ENCODE peak calls at places on chromosomes 1 and 21, in seven cellular contexts. One of them, this sample, is unnamed.

GRCh38 chr1:235105051-235106043 is 23.3 kb downstream of the TOMM20 start:
- DNase-seq in GM23248: peak; percentile 32
- DNase-seq in sigmoid colon: no peak
- DNase-seq in foreskin keratinocyte: no peak
- DNase-seq in ovary: no peak
- DNase-seq in small intestine: peak; percentile 32
- DNase-seq in tibial artery: no peak
- DNase-seq in this sample: no peak

GRCh38 chr1:153422450-153423068 is 6.2 kb downstream of the S100A7A start:
- DNase-seq in GM23248: peak; percentile 62
- DNase-seq in small intestine: peak; percentile 61
- DNase-seq in sigmoid colon: no peak
- DNase-seq in ovary: peak; percentile 78
- DNase-seq in tibial artery: no peak
- DNase-seq in foreskin keratinocyte: no peak
- DNase-seq in this sample: peak; percentile 25

GRCh38 chr1:99956755-99957154 is 13.0 kb upstream of the SLC35A3 start:
- DNase-seq in GM23248: peak; percentile 75
- DNase-seq in foreskin keratinocyte: no peak
- DNase-seq in tibial artery: no peak
- DNase-seq in small intestine: no peak
- DNase-seq in ovary: no peak
- DNase-seq in sigmoid colon: no peak
- DNase-seq in this sample: no peak

GRCh38 chr1:217273866-217274265 is 357.0 kb downstream of the GPATCH2 start:
- DNase-seq in sigmoid colon: no peak
- DNase-seq in foreskin keratinocyte: no peak
- DNase-seq in GM23248: peak; percentile 31
- DNase-seq in small intestine: no peak
- DNase-seq in tibial artery: no peak
- DNase-seq in ovary: no peak
- DNase-seq in this sample: no peak

GRCh38 chr1:206575165-206575893 is 36.9 kb downstream of the EIF2D start:
- DNase-seq in ovary: no peak
- DNase-seq in foreskin keratinocyte: no peak
- DNase-seq in small intestine: peak; percentile 57
- DNase-seq in sigmoid colon: peak; percentile 74
- DNase-seq in GM23248: peak; percentile 70
- DNase-seq in tibial artery: no peak
- DNase-seq in this sample: peak; percentile 43

GRCh38 chr1:30768169-30768829 is 10.7 kb upstream of the LAPTM5 start:
- DNase-seq in small intestine: no peak
- DNase-seq in foreskin keratinocyte: no peak
- DNase-seq in ovary: no peak
- DNase-seq in sigmoid colon: no peak
- DNase-seq in GM23248: no peak
- DNase-seq in tibial artery: no peak
- DNase-seq in this sample: no peak

GRCh38 chr21:35179990-35180557 is 131.0 kb upstream of the RUNX1 start:
- DNase-seq in sigmoid colon: no peak
- DNase-seq in GM23248: peak; percentile 62
- DNase-seq in tibial artery: no peak
- DNase-seq in foreskin keratinocyte: peak; percentile 74
- DNase-seq in ovary: no peak
- DNase-seq in small intestine: no peak
- DNase-seq in this sample: no peak

GRCh38 chr1:56360021-56360420 is 219.3 kb downstream of the PLPP3 start:
- DNase-seq in sigmoid colon: no peak
- DNase-seq in GM23248: no peak
- DNase-seq in tibial artery: no peak
- DNase-seq in ovary: no peak
- DNase-seq in small intestine: no peak
- DNase-seq in foreskin keratinocyte: no peak
- DNase-seq in this sample: no peak

GRCh38 chr1:171833091-171833822 is 8.0 kb upstream of the DNM3 start:
- DNase-seq in GM23248: peak; percentile 85
- DNase-seq in small intestine: no peak
- DNase-seq in foreskin keratinocyte: no peak
- DNase-seq in sigmoid colon: no peak
- DNase-seq in ovary: no peak
- DNase-seq in tibial artery: no peak
- DNase-seq in this sample: no peak

GRCh38 chr21:35619184-35619583 is 441.1 kb downstream of the SETD4 start:
- DNase-seq in tibial artery: no peak
- DNase-seq in foreskin keratinocyte: peak; percentile 84
- DNase-seq in ovary: no peak
- DNase-seq in sigmoid colon: no peak
- DNase-seq in GM23248: peak; percentile 85
- DNase-seq in small intestine: no peak
- DNase-seq in this sample: no peak

GRCh38 chr1:221724931-221725605 is 16.8 kb downstream of the DUSP10 start:
- DNase-seq in ovary: no peak
- DNase-seq in foreskin keratinocyte: no peak
- DNase-seq in small intestine: no peak
- DNase-seq in GM23248: peak; percentile 91
- DNase-seq in tibial artery: peak; percentile 78
- DNase-seq in sigmoid colon: no peak
- DNase-seq in this sample: no peak

GRCh38 chr21:36640260-36641244 is 58.4 kb upstream of the SIM2 start:
- DNase-seq in tibial artery: no peak
- DNase-seq in ovary: no peak
- DNase-seq in GM23248: no peak
- DNase-seq in foreskin keratinocyte: no peak
- DNase-seq in small intestine: no peak
- DNase-seq in sigmoid colon: no peak
- DNase-seq in this sample: no peak

GRCh38 chr1:193494368-193494767 is 308.0 kb upstream of the B3GALT2 start:
- DNase-seq in ovary: no peak
- DNase-seq in tibial artery: no peak
- DNase-seq in sigmoid colon: no peak
- DNase-seq in small intestine: no peak
- DNase-seq in foreskin keratinocyte: no peak
- DNase-seq in GM23248: no peak
- DNase-seq in this sample: no peak

GRCh38 chr1:66333463-66334232 is 200.3 kb upstream of the SGIP1 start:
- DNase-seq in sigmoid colon: no peak
- DNase-seq in tibial artery: peak; percentile 66
- DNase-seq in GM23248: peak; percentile 33
- DNase-seq in foreskin keratinocyte: no peak
- DNase-seq in small intestine: no peak
- DNase-seq in ovary: no peak
- DNase-seq in this sample: no peak

GRCh38 chr1:88237026-88237425 is 447.0 kb upstream of the PKN2 start:
- DNase-seq in foreskin keratinocyte: no peak
- DNase-seq in small intestine: no peak
- DNase-seq in tibial artery: no peak
- DNase-seq in ovary: no peak
- DNase-seq in GM23248: peak; percentile 86
- DNase-seq in sigmoid colon: no peak
- DNase-seq in this sample: no peak

GRCh38 chr1:106680922-106681321 is 375.6 kb upstream of the PRMT6 start:
- DNase-seq in tibial artery: no peak
- DNase-seq in foreskin keratinocyte: no peak
- DNase-seq in small intestine: no peak
- DNase-seq in GM23248: no peak
- DNase-seq in sigmoid colon: no peak
- DNase-seq in ovary: no peak
- DNase-seq in this sample: no peak

GRCh38 chr1:229037806-229038405 is 233.0 kb upstream of the RAB4A start:
- DNase-seq in small intestine: no peak
- DNase-seq in sigmoid colon: no peak
- DNase-seq in GM23248: no peak
- DNase-seq in ovary: no peak
- DNase-seq in foreskin keratinocyte: peak; percentile 56
- DNase-seq in tibial artery: no peak
- DNase-seq in this sample: no peak

GRCh38 chr1:162861101-162861500 is at the start of gene CCDC190:
- DNase-seq in ovary: no peak
- DNase-seq in small intestine: no peak
- DNase-seq in tibial artery: peak; percentile 91
- DNase-seq in foreskin keratinocyte: no peak
- DNase-seq in GM23248: peak; percentile 21
- DNase-seq in sigmoid colon: no peak
- DNase-seq in this sample: no peak

GRCh38 chr1:150568567-150568966 is 10.8 kb downstream of the MCL1 start:
- DNase-seq in sigmoid colon: peak; percentile 80
- DNase-seq in foreskin keratinocyte: no peak
- DNase-seq in small intestine: no peak
- DNase-seq in ovary: no peak
- DNase-seq in tibial artery: no peak
- DNase-seq in GM23248: no peak
- DNase-seq in this sample: no peak

GRCh38 chr1:150564051-150564991 is 15.1 kb downstream of the MCL1 start:
- DNase-seq in ovary: no peak
- DNase-seq in GM23248: peak; percentile 83
- DNase-seq in small intestine: no peak
- DNase-seq in sigmoid colon: peak; percentile 68
- DNase-seq in foreskin keratinocyte: no peak
- DNase-seq in tibial artery: peak; percentile 88
- DNase-seq in this sample: no peak

GRCh38 chr1:150567717-150568561 is 11.5 kb downstream of the MCL1 start:
- DNase-seq in tibial artery: peak; percentile 96
- DNase-seq in sigmoid colon: peak; percentile 97
- DNase-seq in foreskin keratinocyte: peak; percentile 96
- DNase-seq in ovary: peak; percentile 85
- DNase-seq in small intestine: peak; percentile 81
- DNase-seq in GM23248: peak; percentile 97
- DNase-seq in this sample: no peak

GRCh38 chr1:150566589-150567340 is 12.6 kb downstream of the MCL1 start:
- DNase-seq in sigmoid colon: peak; percentile 63
- DNase-seq in GM23248: no peak
- DNase-seq in tibial artery: no peak
- DNase-seq in ovary: no peak
- DNase-seq in foreskin keratinocyte: no peak
- DNase-seq in small intestine: no peak
- DNase-seq in this sample: no peak

DNA sequence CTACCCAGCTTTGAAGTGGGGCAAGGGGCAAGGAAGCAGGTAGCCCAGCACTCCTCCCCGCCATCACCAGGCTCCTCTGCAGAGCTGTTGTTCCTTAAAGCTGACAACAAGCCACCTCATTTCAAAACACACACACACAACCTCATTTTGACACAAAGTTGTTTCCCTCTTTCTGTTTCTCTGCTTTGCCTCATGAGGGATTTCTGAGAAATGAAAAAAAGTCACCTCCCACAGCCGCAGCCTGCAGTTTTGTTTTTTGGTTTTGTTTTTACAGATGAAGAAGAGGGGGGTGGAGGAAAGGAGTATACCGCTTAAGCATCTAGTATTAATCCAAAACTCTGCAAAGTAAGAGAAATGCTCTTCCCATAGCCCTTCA is 12.1 kb downstream of the MCL1 start:
- DNase-seq in ovary: no peak
- DNase-seq in sigmoid colon: no peak
- DNase-seq in GM23248: peak; percentile 33
- DNase-seq in tibial artery: no peak
- DNase-seq in small intestine: peak; percentile 63
- DNase-seq in foreskin keratinocyte: no peak
- DNase-seq in this sample: no peak
- H3K4me1 ChIP-seq in ovary: peaks cover 51% of the 10 kb centered on the region
- H3K4me1 ChIP-seq in sigmoid colon: peaks cover 96% of the 10 kb centered on the region
- H3K4me1 ChIP-seq in GM23248: peaks cover 77% of the 10 kb centered on the region
- H3K4me1 ChIP-seq in tibial artery: peaks cover 87% of the 10 kb centered on the region
- H3K4me1 ChIP-seq in small intestine: peaks cover 33% of the 10 kb centered on the region
- H3K4me1 ChIP-seq in foreskin keratinocyte: peaks cover 54% of the 10 kb centered on the region
- H3K4me1 ChIP-seq in this sample: peaks cover 89% of the 10 kb centered on the region

GRCh38 chr1:2229032-2229920 is 1.2 kb downstream of the SKI start:
- DNase-seq in sigmoid colon: peak; percentile 94
- DNase-seq in ovary: peak; percentile 88
- DNase-seq in foreskin keratinocyte: no peak
- DNase-seq in tibial artery: peak; percentile 82
- DNase-seq in small intestine: peak; percentile 64
- DNase-seq in GM23248: peak; percentile 81
- DNase-seq in this sample: no peak

GRCh38 chr1:2227341-2228156 is 570 bp upstream of the SKI start:
- DNase-seq in GM23248: peak; percentile 99
- DNase-seq in tibial artery: peak; percentile 98
- DNase-seq in ovary: peak; percentile 99
- DNase-seq in foreskin keratinocyte: peak; percentile 69
- DNase-seq in sigmoid colon: peak; percentile 99
- DNase-seq in small intestine: peak; percentile 95
- DNase-seq in this sample: peak; percentile 88

GRCh38 chr1:2228684-2229031 is 539 bp downstream of the SKI start:
- DNase-seq in sigmoid colon: no peak
- DNase-seq in tibial artery: no peak
- DNase-seq in GM23248: peak; percentile 70
- DNase-seq in small intestine: peak; percentile 24
- DNase-seq in foreskin keratinocyte: no peak
- DNase-seq in ovary: no peak
- DNase-seq in this sample: no peak

GRCh38 chr1:2226525-2227340 is 1.4 kb upstream of the SKI start:
- DNase-seq in foreskin keratinocyte: no peak
- DNase-seq in tibial artery: peak; percentile 75
- DNase-seq in small intestine: no peak
- DNase-seq in sigmoid colon: peak; percentile 78
- DNase-seq in ovary: peak; percentile 70
- DNase-seq in GM23248: peak; percentile 43
- DNase-seq in this sample: no peak

GRCh38 chr1:2228157-2228594 is at the start of gene SKI:
- DNase-seq in foreskin keratinocyte: no peak
- DNase-seq in GM23248: no peak
- DNase-seq in tibial artery: no peak
- DNase-seq in ovary: no peak
- DNase-seq in sigmoid colon: no peak
- DNase-seq in small intestine: no peak
- DNase-seq in this sample: no peak
- H3K4me1 ChIP-seq in foreskin keratinocyte: no peaks in the 10 kb centered on the region
- H3K4me1 ChIP-seq in GM23248: peaks cover 8% of the 10 kb centered on the region
- H3K4me1 ChIP-seq in tibial artery: peaks cover 15% of the 10 kb centered on the region
- H3K4me1 ChIP-seq in ovary: peaks cover 12% of the 10 kb centered on the region
- H3K4me1 ChIP-seq in sigmoid colon: peaks cover 42% of the 10 kb centered on the region
- H3K4me1 ChIP-seq in small intestine: peaks cover 8% of the 10 kb centered on the region
- H3K4me1 ChIP-seq in this sample: peaks cover 16% of the 10 kb centered on the region

DNA sequence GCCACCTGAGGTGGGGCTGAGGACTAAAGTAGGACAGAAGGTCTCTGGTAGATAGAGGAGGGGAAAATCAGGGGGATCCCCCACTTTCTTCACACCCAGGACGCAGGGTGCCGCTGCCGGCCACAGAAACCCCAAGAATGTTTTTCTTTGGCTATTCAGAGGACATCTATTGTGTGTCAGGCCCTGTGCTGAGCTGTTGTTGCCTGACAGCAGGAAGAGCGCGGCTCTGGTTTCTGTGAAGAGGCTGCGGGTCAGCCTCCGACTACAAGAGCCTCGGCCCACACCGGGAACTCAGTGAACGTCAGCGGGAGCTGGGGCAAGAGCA is 407 bp upstream of the PIGV start:
- DNase-seq in GM23248: peak; percentile 81
- DNase-seq in small intestine: no peak
- DNase-seq in ovary: no peak
- DNase-seq in tibial artery: no peak
- DNase-seq in foreskin keratinocyte: no peak
- DNase-seq in sigmoid colon: no peak
- DNase-seq in this sample: peak; percentile 73
- H3K4me1 ChIP-seq in GM23248: peaks cover 44% of the 10 kb centered on the region
- H3K4me1 ChIP-seq in small intestine: peaks cover 19% of the 10 kb centered on the region
- H3K4me1 ChIP-seq in ovary: peaks cover 28% of the 10 kb centered on the region
- H3K4me1 ChIP-seq in tibial artery: peaks cover 22% of the 10 kb centered on the region
- H3K4me1 ChIP-seq in foreskin keratinocyte: peaks cover 11% of the 10 kb centered on the region
- H3K4me1 ChIP-seq in sigmoid colon: peaks cover 44% of the 10 kb centered on the region
- H3K4me1 ChIP-seq in this sample: peaks cover 37% of the 10 kb centered on the region

GRCh38 chr1:226126824-226127591 is 59.5 kb downstream of the ACBD3 start:
- DNase-seq in foreskin keratinocyte: peak; percentile 83
- DNase-seq in tibial artery: peak; percentile 42
- DNase-seq in ovary: no peak
- DNase-seq in sigmoid colon: peak; percentile 54
- DNase-seq in small intestine: no peak
- DNase-seq in GM23248: no peak
- DNase-seq in this sample: no peak
- H3K4me1 ChIP-seq in foreskin keratinocyte: peaks cover 13% of the 10 kb centered on the region
- H3K4me1 ChIP-seq in tibial artery: no peaks in the 10 kb centered on the region
- H3K4me1 ChIP-seq in ovary: no peaks in the 10 kb centered on the region
- H3K4me1 ChIP-seq in sigmoid colon: peaks cover 8% of the 10 kb centered on the region
- H3K4me1 ChIP-seq in small intestine: no peaks in the 10 kb centered on the region
- H3K4me1 ChIP-seq in GM23248: peaks cover 11% of the 10 kb centered on the region
- H3K4me1 ChIP-seq in this sample: peaks cover 7% of the 10 kb centered on the region

This sample was measured in effector memory CD4-positive, alpha-beta T cell.